ENCODE peak calls at places on chromosome 1, in eight cellular contexts. Q is glomerular endothelial cell, U is A172, V is LoVo, M is GM13977, T is hypothalamus, F is epithelial cell of esophagus, N is astrocyte. X is an unnamed sample.

GRCh38 chr1:118963456-118964430 is 24.4 kb downstream of the TBX15 start:
- DNase-seq in V (peak; percentile 78), Q (no peak), U (peak; percentile 46), F (peak; percentile 37), T (no peak), N (peak; percentile 20), M (no peak), X (peak; percentile 95)

GRCh38 chr1:226001852-226002666 is 2.9 kb upstream of the SDE2 start:
- DNase-seq in M (no peak), T (peak; percentile 33), F (no peak), Q (peak; percentile 95), V (no peak), U (no peak), N (no peak), X (no peak)

GRCh38 chr1:211630236-211631081 is 45.0 kb downstream of the NEK2 start:
- DNase-seq in F (peak; percentile 26), N (no peak), U (peak; percentile 69), T (no peak), M (no peak), V (no peak), Q (no peak), X (no peak)

GRCh38 chr1:214384373-214385079 is 103.6 kb downstream of the SMYD2 start:
- DNase-seq in V (no peak), Q (no peak), T (no peak), F (no peak), N (no peak), M (no peak), U (no peak), X (no peak)

GRCh38 chr1:4121293-4121684 is 221.2 kb upstream of the C1orf174 start:
- DNase-seq in T (no peak), M (no peak), U (no peak), F (no peak), V (no peak), N (no peak), Q (no peak), X (no peak)

GRCh38 chr1:5992814-5993552 is 758 bp upstream of the NPHP4 start:
- DNase-seq in N (no peak), T (no peak), M (peak; percentile 45), V (no peak), F (peak; percentile 16), Q (no peak), U (no peak), X (no peak)

GRCh38 chr1:1921901-1922753 is 3.0 kb upstream of the TMEM52 start:
- DNase-seq in U (no peak), T (no peak), Q (no peak), V (no peak), F (no peak), M (no peak), N (no peak), X (no peak)

GRCh38 chr1:224734261-224734935 is 118.3 kb downstream of the CNIH3 start:
- DNase-seq in F (no peak), T (no peak), U (no peak), Q (no peak), N (no peak), V (no peak), M (no peak), X (no peak)

GRCh38 chr1:99707535-99708142 is 58.8 kb downstream of the FRRS1 start:
- DNase-seq in T (peak; percentile 57), V (peak; percentile 66), Q (no peak), U (peak; percentile 56), N (peak; percentile 30), M (peak; percentile 62), F (peak; percentile 69), X (no peak)

GRCh38 chr1:228316589-228317387 is 89.8 kb downstream of the TRIM11 start:
- DNase-seq in Q (no peak), U (no peak), T (no peak), F (no peak), N (no peak), M (no peak), V (no peak), X (no peak)

GRCh38 chr1:87760100-87760499 is 431.4 kb downstream of the LMO4 start:
- DNase-seq in N (peak; percentile 29), T (no peak), V (no peak), M (no peak), U (no peak), Q (no peak), F (no peak), X (no peak)

GRCh38 chr1:161506336-161507223 is 1.3 kb downstream of the FCGR2A start:
- DNase-seq in Q (no peak), T (no peak), U (no peak), M (no peak), F (peak; percentile 14), N (no peak), V (no peak), X (no peak)

GRCh38 chr1:172360511-172360910 is 60.0 kb upstream of the C1orf105 start:
- DNase-seq in U (no peak), Q (no peak), F (peak; percentile 26), T (no peak), N (peak; percentile 60), V (peak; percentile 73), M (no peak), X (no peak)

GRCh38 chr1:113088972-113089371 is 16.0 kb downstream of the LRIG2 start:
- DNase-seq in Q (no peak), U (no peak), N (peak; percentile 25), M (no peak), F (no peak), T (no peak), V (no peak), X (no peak)

GRCh38 chr1:153553691-153554608 is 4.9 kb upstream of the S100A3 start:
- DNase-seq in T (no peak), F (peak; percentile 28), N (no peak), U (peak; percentile 72), V (no peak), Q (no peak), M (no peak), X (no peak)

GRCh38 chr1:116785006-116785405 is 30.8 kb downstream of the CD2 start:
- DNase-seq in M (no peak), Q (no peak), N (no peak), U (no peak), T (no peak), V (no peak), F (peak; percentile 59), X (no peak)

GRCh38 chr1:112263464-112263863 is 132.6 kb upstream of the CTTNBP2NL start:
- DNase-seq in M (no peak), T (no peak), U (peak; percentile 81), F (peak; percentile 33), Q (no peak), V (no peak), N (peak; percentile 23), X (no peak)

GRCh38 chr1:8712413-8713229 is 104.8 kb downstream of the RERE start:
- DNase-seq in U (peak; percentile 59), N (peak; percentile 89), T (no peak), V (peak; percentile 64), Q (peak; percentile 96), M (no peak), F (peak; percentile 71), X (no peak)

GRCh38 chr1:87325982-87326738 is 2.5 kb upstream of the LMO4 start:
- DNase-seq in T (peak; percentile 43), U (peak; percentile 60), N (peak; percentile 17), V (peak; percentile 60), M (peak; percentile 45), F (peak; percentile 71), Q (no peak), X (no peak)

GRCh38 chr1:43764581-43764980 is 57.2 kb downstream of the ST3GAL3 start:
- DNase-seq in F (no peak), V (no peak), M (no peak), U (no peak), Q (no peak), N (no peak), T (no peak), X (no peak)

X was measured in epithelial cell of proximal tubule.